ENCODE peak calls at places on chromosome 17, in nine cellular contexts. A is upper lobe of right lung; W is psoas muscle; Y is H1; S is Panc1; R is CD8-positive, alpha-beta T cell; Z is OCI-LY7; G is AG09319; K is CD4-positive, alpha-beta T cell. P is an unnamed sample.

GRCh38 chr17:38868095-38868967 is 1.5 kb upstream of the LASP1 start:
- DNase-seq in A (no peak), W (peak), Y (no peak), S (no peak), R (no peak), Z (peak), G (no peak), K (no peak), P (peak)

GRCh38 chr17:61286449-61286848 is 113.2 kb upstream of the TBX2 start:
- DNase-seq in A (no peak), W (no peak), Y (no peak), S (no peak), R (no peak), Z (no peak), G (no peak), K (no peak), P (no peak)

GRCh38 chr17:10757067-10757466 is 27.2 kb upstream of the TMEM220 start:
- DNase-seq in A (no peak), W (no peak), Y (no peak), S (no peak), R (no peak), Z (no peak), G (no peak), K (no peak), P (no peak)

GRCh38 chr17:67496286-67496685 is 119.2 kb downstream of the PITPNC1 start:
- DNase-seq in A (no peak), W (no peak), Y (no peak), S (no peak), R (no peak), Z (no peak), G (no peak), K (no peak), P (no peak)

GRCh38 chr17:39602533-39603303 is 5.0 kb downstream of the NEUROD2 start:
- DNase-seq in A (no peak), W (no peak), Y (no peak), S (no peak), R (no peak), Z (no peak), G (no peak), K (no peak), P (no peak)

GRCh38 chr17:76048711-76049110 is 21.6 kb upstream of the EVPL start:
- DNase-seq in A (no peak), W (no peak), Y (no peak), S (no peak), R (no peak), Z (peak), G (no peak), K (no peak), P (no peak)

GRCh38 chr17:65312718-65313382 is 175.7 kb downstream of the RGS9 start:
- DNase-seq in A (no peak), W (no peak), Y (no peak), S (no peak), R (no peak), Z (no peak), G (no peak), K (no peak), P (no peak)

GRCh38 chr17:58506354-58507080 is 7.9 kb downstream of the MTMR4 start:
- DNase-seq in A (no peak), W (no peak), Y (no peak), S (no peak), R (no peak), Z (no peak), G (no peak), K (no peak), P (no peak)

GRCh38 chr17:63071797-63072196 is 105.8 kb downstream of the TANC2 start:
- DNase-seq in A (no peak), W (no peak), Y (no peak), S (no peak), R (no peak), Z (no peak), G (no peak), K (no peak), P (no peak)

GRCh38 chr17:50100921-50101345 is 5.8 kb downstream of the PDK2 start:
- DNase-seq in A (no peak), W (no peak), Y (no peak), S (no peak), R (no peak), Z (no peak), G (no peak), K (no peak), P (no peak)

GRCh38 chr17:44444735-44445105 is 55.3 kb upstream of the ITGA2B start:
- DNase-seq in A (no peak), W (no peak), Y (no peak), S (no peak), R (no peak), Z (no peak), G (peak), K (no peak), P (no peak)

GRCh38 chr17:69581061-69581955 is 166.8 kb downstream of the MAP2K6 start:
- DNase-seq in A (no peak), W (no peak), Y (no peak), S (no peak), R (no peak), Z (peak), G (no peak), K (no peak), P (peak)

GRCh38 chr17:57552114-57552601 is 192.9 kb downstream of the CCDC182 start:
- DNase-seq in A (no peak), W (peak), Y (no peak), S (no peak), R (no peak), Z (peak), G (no peak), K (peak), P (peak)

GRCh38 chr17:7932483-7932891 is 481 bp downstream of the CNTROB start:
- DNase-seq in A (no peak), W (no peak), Y (no peak), S (no peak), R (no peak), Z (peak), G (no peak), K (no peak), P (peak)

GRCh38 chr17:77892469-77893143 is 65.9 kb upstream of the TNRC6C start:
- DNase-seq in A (peak), W (peak), Y (peak), S (no peak), R (no peak), Z (no peak), G (no peak), K (peak), P (peak)
- TF ChIP-seq CTCF in A (peak), W (no peak), Y (peak), S (no peak), R (no peak), Z (peak), G (no peak), K (no peak), P (peak)

GRCh38 chr17:22695228-22695619 is 1002.9 kb downstream of the KCNJ18 start:
- DNase-seq in A (no peak), W (no peak), Y (no peak), S (no peak), R (no peak), Z (no peak), G (no peak), K (no peak), P (no peak)
- TF ChIP-seq CTCF in A (no peak), W (no peak), Y (no peak), S (peak), R (no peak), Z (peak), G (no peak), K (no peak), P (no peak)

DNA sequence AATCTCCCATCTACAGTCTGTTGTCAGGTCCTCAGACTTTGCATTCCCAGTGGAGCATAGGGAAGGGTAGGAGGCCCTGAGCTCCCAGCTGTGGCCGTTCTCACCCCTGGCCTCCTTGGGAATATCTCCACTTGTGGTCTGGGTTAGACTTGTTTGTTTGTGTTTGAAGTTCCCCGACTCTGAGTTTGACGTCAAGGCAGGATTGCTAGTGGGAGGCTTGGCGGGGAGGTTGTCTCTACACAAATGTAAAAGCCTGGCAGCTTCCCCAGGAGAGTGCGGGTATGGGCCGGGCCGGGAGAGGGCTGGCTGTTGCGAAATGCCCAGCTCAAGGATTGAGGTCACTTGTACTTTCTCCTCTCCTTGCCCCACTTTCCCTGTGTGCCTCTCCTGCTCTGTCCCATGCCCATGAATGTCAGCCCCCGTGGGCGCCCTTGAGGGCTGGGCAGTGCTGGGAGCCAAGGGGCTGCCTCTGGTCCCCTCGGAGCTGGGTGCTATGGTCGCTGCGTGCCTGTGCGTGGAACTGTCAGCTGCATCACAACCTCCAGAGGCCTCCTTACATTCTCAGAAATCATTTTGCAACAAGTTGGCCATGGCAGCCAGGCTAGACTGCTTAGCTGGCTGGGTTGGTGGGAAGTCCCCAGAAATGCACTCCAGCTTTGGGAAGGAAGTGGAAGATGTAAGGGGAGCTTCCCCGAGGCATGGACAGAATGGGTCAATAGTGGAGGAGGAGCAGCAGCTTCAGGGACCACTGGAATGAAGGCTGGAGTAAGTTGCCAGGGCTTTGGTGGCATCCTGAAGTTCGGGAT is 84.3 kb downstream of the KSR1 start:
- DNase-seq in A (peak), W (peak), Y (no peak), S (no peak), R (no peak), Z (no peak), G (peak), K (no peak), P (no peak)
- TF ChIP-seq CTCF in A (no peak), W (no peak), Y (no peak), S (no peak), R (no peak), Z (no peak), G (no peak), K (no peak), P (no peak)

GRCh38 chr17:4364622-4365041 is 1.8 kb downstream of the UBE2G1 start:
- DNase-seq in A (no peak), W (peak), Y (no peak), S (no peak), R (no peak), Z (no peak), G (no peak), K (no peak), P (no peak)

GRCh38 chr17:4365103-4365627 is 1.3 kb downstream of the UBE2G1 start:
- DNase-seq in A (peak), W (peak), Y (peak), S (peak), R (peak), Z (peak), G (peak), K (peak), P (peak)

GRCh38 chr17:4368341-4368740 is 1.9 kb upstream of the UBE2G1 start:
- DNase-seq in A (no peak), W (no peak), Y (no peak), S (no peak), R (no peak), Z (peak), G (no peak), K (no peak), P (no peak)

GRCh38 chr17:4365628-4366311 is 705 bp downstream of the UBE2G1 start:
- DNase-seq in A (no peak), W (peak), Y (no peak), S (no peak), R (no peak), Z (peak), G (no peak), K (peak), P (peak)

DNA sequence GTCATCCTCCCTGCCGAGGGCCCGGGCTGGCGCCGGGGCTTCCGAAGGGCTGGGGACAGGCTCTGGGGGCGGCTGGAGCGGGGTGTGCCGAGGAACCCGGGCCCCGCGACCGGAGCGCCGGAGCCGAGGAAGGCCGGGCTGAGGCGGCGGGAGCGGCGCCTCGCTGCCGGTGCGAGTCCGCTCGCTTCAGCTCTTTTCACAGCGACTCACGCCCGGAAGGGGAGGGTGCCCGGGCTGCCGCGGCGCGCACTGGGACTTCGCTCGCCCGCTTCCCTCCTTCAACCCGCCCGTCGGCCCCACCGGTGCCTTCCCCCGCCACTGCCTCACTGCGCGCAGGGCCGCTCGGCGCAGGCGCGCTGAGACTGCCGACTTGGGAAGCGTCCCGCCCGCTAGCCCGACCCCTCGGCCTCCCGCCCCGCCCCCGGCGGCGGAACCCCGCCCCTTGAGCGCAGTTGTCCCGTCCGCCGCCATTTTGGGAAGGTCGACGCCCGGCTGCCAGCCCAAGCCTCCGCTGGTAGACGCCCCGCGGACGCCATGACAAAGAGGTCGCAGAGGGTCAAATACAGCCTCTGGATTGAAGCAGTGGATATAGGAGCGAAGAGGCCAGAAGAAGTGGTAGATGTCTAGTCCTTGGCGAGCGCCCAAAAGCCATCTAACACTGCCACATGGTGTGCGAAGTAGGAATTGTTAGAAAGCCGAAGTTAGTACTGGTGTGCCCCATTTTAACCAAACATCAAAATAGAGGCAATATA is at the start of gene UBE2G1:
- DNase-seq in A (peak), W (peak), Y (peak), S (peak), R (peak), Z (peak), G (peak), K (peak), P (peak)
- TF ChIP-seq CTCF in A (no peak), W (peak), Y (peak), S (no peak), R (no peak), Z (peak), G (peak), K (no peak), P (peak)

P was measured in nephron progenitor cell.